ENCODE peak calls at places on chromosomes 6 and 20, in ten cellular contexts. W is activated T-helper 1 cell treated with Interleukin-2 at 50 U/mL for 16 hours; Z is COR-L47; Q is stimulated activated CD8-positive, alpha-beta memory T cell treated with anti-CD3 and anti-CD28 coated beads, Interleukin-7, amount 100 ng/mL, for 4 hours; K is glomerular endothelial cell; P is globus pallidus; F is LoVo; D is NCI-H524; B is left cardiac atrium; R is naive thymus-derived CD8-positive, alpha-beta T cell. A is an unnamed sample.

GRCh38 chr20:18543932-18544331 is 23.3 kb upstream of the SMIM26 start:
- DNase-seq in Z (peak), P (no peak), B (peak), D (no peak), W (no peak), F (no peak), Q (no peak), R (no peak), K (no peak), A (peak)

GRCh38 chr6:88650029-88650619 is 313.3 kb downstream of the RNGTT start:
- DNase-seq in W (no peak), D (no peak), Z (no peak), P (no peak), Q (no peak), K (no peak), R (no peak), B (no peak), F (no peak), A (no peak)

GRCh38 chr6:22082278-22082677 is 214.6 kb downstream of the PRL start:
- DNase-seq in R (no peak), P (no peak), Z (no peak), B (no peak), D (no peak), K (no peak), Q (no peak), F (no peak), W (no peak), A (no peak)

GRCh38 chr20:49690899-49691620 is 22.6 kb downstream of the B4GALT5 start:
- DNase-seq in K (no peak), Z (no peak), R (no peak), W (no peak), P (no peak), D (no peak), Q (no peak), B (no peak), F (peak), A (no peak)

GRCh38 chr20:3786665-3787639 is at the start of gene CENPB:
- DNase-seq in W (peak), K (no peak), Z (peak), B (peak), D (peak), Q (peak), R (peak), F (peak), P (peak), A (peak)

GRCh38 chr6:168953461-168953860 is 300.2 kb downstream of the THBS2 start:
- DNase-seq in K (no peak), F (no peak), P (no peak), R (no peak), W (no peak), B (no peak), Z (no peak), D (no peak), Q (no peak), A (no peak)

GRCh38 chr6:121533321-121533841 is 97.9 kb downstream of the GJA1 start:
- DNase-seq in D (peak), K (no peak), F (no peak), P (no peak), Z (peak), W (no peak), B (no peak), R (no peak), Q (no peak), A (no peak)

GRCh38 chr6:142071981-142072380 is 60.7 kb upstream of the GJE1 start:
- DNase-seq in W (no peak), Z (no peak), R (no peak), Q (no peak), K (no peak), F (no peak), B (no peak), D (peak), P (no peak), A (no peak)

GRCh38 chr6:110538416-110539060 is 62.1 kb upstream of the SLC22A16 start:
- DNase-seq in D (no peak), Q (no peak), K (no peak), R (no peak), B (no peak), P (no peak), W (no peak), Z (no peak), F (no peak), A (no peak)

GRCh38 chr20:8150591-8150990 is 18.5 kb downstream of the PLCB1 start:
- DNase-seq in Z (no peak), K (no peak), F (no peak), P (no peak), R (no peak), Q (no peak), B (no peak), D (no peak), W (no peak), A (no peak)

GRCh38 chr20:32681175-32682084 is 7.7 kb upstream of the C20orf203 start:
- DNase-seq in P (no peak), Q (no peak), D (peak), F (no peak), Z (peak), K (no peak), B (no peak), R (no peak), W (no peak), A (no peak)

GRCh38 chr6:112150363-112150762 is 63.0 kb downstream of the FAM229B start:
- DNase-seq in F (no peak), R (no peak), Z (no peak), P (peak), Q (no peak), D (peak), K (no peak), B (no peak), W (no peak), A (no peak)

GRCh38 chr6:27866370-27867050 is 45.7 kb downstream of the OR2B2 start:
- DNase-seq in P (no peak), K (peak), F (peak), Q (peak), D (peak), Z (peak), B (no peak), R (peak), W (peak), A (no peak)

GRCh38 chr20:48739395-48740268 is 88.2 kb downstream of the PREX1 start:
- DNase-seq in Z (no peak), D (no peak), B (no peak), K (no peak), P (no peak), W (no peak), F (no peak), Q (no peak), R (no peak), A (no peak)

GRCh38 chr6:26408828-26409730 is 7.0 kb downstream of the BTN3A1 start:
- DNase-seq in P (no peak), W (no peak), K (no peak), B (no peak), F (no peak), R (no peak), Q (no peak), Z (no peak), D (no peak), A (no peak)

GRCh38 chr6:74671558-74672025 is 534.3 kb downstream of the COL12A1 start:
- DNase-seq in W (no peak), Z (no peak), B (no peak), R (no peak), F (no peak), D (no peak), Q (no peak), P (no peak), K (no peak), A (no peak)

GRCh38 chr20:62536731-62537401 is 61.1 kb upstream of the GATA5 start:
- DNase-seq in W (no peak), B (no peak), K (no peak), Z (no peak), D (no peak), Q (no peak), R (no peak), F (no peak), P (no peak), A (peak)

GRCh38 chr6:131636880-131637792 is at the start of gene ENPP3:
- DNase-seq in Q (no peak), P (no peak), D (no peak), R (no peak), Z (no peak), W (no peak), K (no peak), B (no peak), F (no peak), A (no peak)

GRCh38 chr20:16573011-16573965 is at the start of gene KIF16B:
- DNase-seq in R (peak), Z (peak), Q (peak), P (peak), F (peak), K (no peak), D (peak), W (peak), B (peak), A (peak)

GRCh38 chr6:25127433-25127832 is 151.7 kb upstream of the CARMIL1 start:
- DNase-seq in F (no peak), K (no peak), Z (no peak), W (no peak), B (no peak), R (no peak), D (no peak), P (no peak), Q (no peak), A (no peak)

GRCh38 chr20:22099348-22099747 is 393.9 kb downstream of the PAX1 start:
- DNase-seq in W (no peak), K (no peak), Q (no peak), P (no peak), B (no peak), D (no peak), R (no peak), Z (no peak), F (no peak), A (no peak)

GRCh38 chr6:130233332-130233731 is 10.6 kb upstream of the SAMD3 start:
- DNase-seq in Z (no peak), F (no peak), Q (no peak), K (no peak), W (no peak), R (no peak), P (no peak), B (no peak), D (no peak), A (no peak)

GRCh38 chr6:109339906-109340678 is 42.2 kb downstream of the CD164 start:
- DNase-seq in Z (no peak), K (no peak), F (no peak), Q (no peak), R (no peak), P (no peak), D (no peak), B (no peak), W (no peak), A (no peak)

GRCh38 chr6:11535801-11536230 is 1.7 kb upstream of the TMEM170B start:
- DNase-seq in W (no peak), P (no peak), B (no peak), D (no peak), Z (no peak), Q (no peak), R (no peak), F (peak), K (peak), A (no peak)

GRCh38 chr6:90135672-90136071 is 161.0 kb downstream of the BACH2 start:
- DNase-seq in W (no peak), F (no peak), D (no peak), Q (no peak), Z (no peak), K (no peak), B (no peak), R (no peak), P (no peak), A (no peak)

GRCh38 chr6:120764312-120764711 is 570.0 kb downstream of the TBC1D32 start:
- DNase-seq in W (no peak), F (no peak), D (peak), B (no peak), P (no peak), Q (no peak), Z (no peak), R (no peak), K (no peak), A (no peak)

GRCh38 chr6:13308332-13308731 is 20.0 kb downstream of the TBC1D7 start:
- DNase-seq in F (no peak), W (no peak), D (no peak), P (no peak), K (no peak), R (no peak), Q (no peak), B (no peak), Z (no peak), A (no peak)

GRCh38 chr6:89244237-89244985 is 27.3 kb upstream of the GABRR1 start:
- DNase-seq in P (no peak), K (no peak), R (no peak), D (no peak), F (no peak), Q (no peak), Z (no peak), W (no peak), B (no peak), A (no peak)

GRCh38 chr20:20199338-20200160 is 147.2 kb downstream of the CFAP61 start:
- DNase-seq in F (no peak), K (no peak), D (peak), Q (no peak), R (no peak), P (no peak), Z (peak), B (no peak), W (no peak), A (no peak)

GRCh38 chr6:34745277-34746103 is 11.8 kb upstream of the SNRPC start:
- DNase-seq in B (no peak), P (no peak), Z (no peak), W (no peak), D (no peak), Q (no peak), R (no peak), K (no peak), F (peak), A (no peak)

GRCh38 chr20:4060856-4061440 is 45.6 kb upstream of the RNF24 start:
- DNase-seq in R (no peak), P (no peak), F (no peak), B (no peak), Z (no peak), Q (no peak), W (no peak), D (no peak), K (no peak), A (no peak)

GRCh38 chr6:129507846-129508245 is 202.1 kb downstream of the ARHGAP18 start:
- DNase-seq in Z (no peak), R (no peak), P (no peak), D (no peak), B (no peak), W (no peak), Q (no peak), K (no peak), F (no peak), A (no peak)

GRCh38 chr6:117200067-117200466 is 65.3 kb upstream of the VGLL2 start:
- DNase-seq in Z (no peak), Q (no peak), K (no peak), F (no peak), W (no peak), P (no peak), D (no peak), B (peak), R (no peak), A (peak)

GRCh38 chr6:147418523-147418922 is 90.0 kb upstream of the SAMD5 start:
- DNase-seq in R (no peak), F (no peak), W (no peak), P (no peak), K (no peak), Q (no peak), Z (no peak), D (no peak), B (no peak), A (no peak)

GRCh38 chr6:142316791-142317368 is 15.1 kb downstream of the ADGRG6 start:
- DNase-seq in P (no peak), R (no peak), W (no peak), D (no peak), Q (no peak), K (no peak), F (no peak), B (no peak), Z (no peak), A (no peak)

GRCh38 chr6:75590370-75590769 is 11.3 kb upstream of the SENP6 start:
- DNase-seq in B (no peak), D (no peak), W (no peak), K (no peak), Z (no peak), R (no peak), Q (no peak), P (no peak), F (no peak), A (no peak)

GRCh38 chr20:36852187-36852586 is 23.8 kb upstream of the TLDC2 start:
- DNase-seq in Q (no peak), W (no peak), K (no peak), F (no peak), B (no peak), Z (no peak), P (peak), D (peak), R (no peak), A (no peak)

A was measured in heart right ventricle.